ENCODE peak calls at places on chromosome 15, in four cellular contexts. E, P, B and O are unnamed samples.
A peak's percentile ranks its signal among the peaks of the same experiment; 100 is the strongest.

GRCh38 chr15:90087454-90088154 is 14.7 kb downstream of the IDH2 start:
- ATAC-seq in E (peak; percentile 19), P (peak; percentile 55), B (peak; percentile 80), O (peak; percentile 34)

GRCh38 chr15:38696120-38696727 is 131.6 kb upstream of the RASGRP1 start:
- ATAC-seq in E (peak; percentile 19), P (peak; percentile 91), B (no peak), O (no peak)

GRCh38 chr15:35279811-35280210 is 194.7 kb upstream of the NANOGP8 start:
- ATAC-seq in E (no peak), P (no peak), B (no peak), O (no peak)

GRCh38 chr15:97747342-97747741 is 213.2 kb upstream of the ARRDC4 start:
- ATAC-seq in E (no peak), P (no peak), B (no peak), O (no peak)

GRCh38 chr15:88635343-88635742 is 3.5 kb upstream of the ISG20 start:
- ATAC-seq in E (no peak), P (peak; percentile 34), B (no peak), O (no peak)

GRCh38 chr15:58038426-58039106 is 26.9 kb downstream of the ALDH1A2 start:
- ATAC-seq in E (no peak), P (no peak), B (no peak), O (no peak)

GRCh38 chr15:58611731-58612676 is 137.5 kb downstream of the ADAM10 start:
- ATAC-seq in E (no peak), P (no peak), B (no peak), O (no peak)

GRCh38 chr15:41848595-41848994 is 9.9 kb downstream of the PLA2G4B start:
- ATAC-seq in E (no peak), P (peak; percentile 24), B (no peak), O (no peak)

GRCh38 chr15:45184562-45185041 is 3.2 kb downstream of the SHF start:
- ATAC-seq in E (no peak), P (no peak), B (no peak), O (no peak)

GRCh38 chr15:91603681-91604080 is 249.8 kb upstream of the SLCO3A1 start:
- ATAC-seq in E (no peak), P (no peak), B (no peak), O (no peak)

GRCh38 chr15:63233667-63234419 is 43.6 kb upstream of the APH1B start:
- ATAC-seq in E (peak; percentile 69), P (no peak), B (no peak), O (peak; percentile 41)

GRCh38 chr15:73840771-73841170 is 32.6 kb upstream of the TBC1D21 start:
- ATAC-seq in E (no peak), P (no peak), B (no peak), O (no peak)

GRCh38 chr15:36992454-36992853 is 107.9 kb downstream of the MEIS2 start:
- ATAC-seq in E (no peak), P (no peak), B (no peak), O (no peak)

GRCh38 chr15:90062023-90062728 is 40.1 kb downstream of the IDH2 start:
- ATAC-seq in E (peak; percentile 3), P (peak; percentile 61), B (no peak), O (no peak)

GRCh38 chr15:58017869-58018268 is 47.6 kb downstream of the ALDH1A2 start:
- ATAC-seq in E (no peak), P (no peak), B (no peak), O (no peak)

GRCh38 chr15:64761156-64761555 is 14.2 kb downstream of the RBPMS2 start:
- ATAC-seq in E (no peak), P (no peak), B (no peak), O (no peak)

GRCh38 chr15:82950746-82951370 is 1.7 kb downstream of the HOMER2 start:
- ATAC-seq in E (no peak), P (no peak), B (no peak), O (no peak)

GRCh38 chr15:62124953-62125263 is 40.2 kb downstream of the C2CD4B start:
- ATAC-seq in E (no peak), P (no peak), B (no peak), O (no peak)

GRCh38 chr15:51250217-51251011 is 88.0 kb downstream of the CYP19A1 start:
- ATAC-seq in E (no peak), P (no peak), B (no peak), O (no peak)

GRCh38 chr15:25051399-25052154 is 96.8 kb downstream of the SNRPN start:
- ATAC-seq in E (no peak), P (no peak), B (no peak), O (no peak)
- H3K9me3 ChIP-seq in E (peaks cover 96% of the 10 kb centered on the region), P (peaks cover 91% of the 10 kb centered on the region), B (no peaks in the 10 kb centered on the region), O (peaks cover 45% of the 10 kb centered on the region)

DNA sequence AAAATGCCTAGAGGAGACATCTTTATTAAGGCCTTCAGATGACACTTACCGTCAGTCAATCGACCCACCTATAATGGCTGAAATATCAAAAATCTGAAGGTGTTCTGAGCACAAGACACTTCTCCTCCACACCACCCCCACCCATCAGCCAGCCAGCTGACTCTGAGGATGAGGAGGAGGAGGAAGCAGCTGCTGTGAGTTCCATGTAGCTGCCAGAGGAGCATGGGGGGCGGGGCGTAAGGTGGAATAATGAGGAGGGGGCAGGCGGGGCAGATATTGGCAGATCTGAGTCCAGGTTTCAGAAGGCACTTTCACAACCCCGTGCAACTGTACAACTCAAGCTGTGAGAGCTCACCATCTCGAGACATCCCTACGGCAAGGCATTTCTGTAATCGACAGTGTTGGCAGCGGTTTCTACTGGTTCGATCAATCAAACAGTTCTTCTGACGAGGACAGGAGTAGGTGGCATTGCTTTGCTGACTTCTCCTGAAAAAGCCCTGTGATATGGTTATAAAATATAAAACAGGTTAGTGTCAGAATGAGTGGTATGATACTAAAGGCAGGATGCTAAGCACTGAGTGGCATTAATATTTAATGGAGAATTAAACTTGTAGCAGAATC is 35.4 kb upstream of the ICE2 start:
- ATAC-seq in E (no peak), P (no peak), B (no peak), O (no peak)
- H3K9me3 ChIP-seq in E (no peaks in the 10 kb centered on the region), P (no peaks in the 10 kb centered on the region), B (no peaks in the 10 kb centered on the region), O (no peaks in the 10 kb centered on the region)

DNA sequence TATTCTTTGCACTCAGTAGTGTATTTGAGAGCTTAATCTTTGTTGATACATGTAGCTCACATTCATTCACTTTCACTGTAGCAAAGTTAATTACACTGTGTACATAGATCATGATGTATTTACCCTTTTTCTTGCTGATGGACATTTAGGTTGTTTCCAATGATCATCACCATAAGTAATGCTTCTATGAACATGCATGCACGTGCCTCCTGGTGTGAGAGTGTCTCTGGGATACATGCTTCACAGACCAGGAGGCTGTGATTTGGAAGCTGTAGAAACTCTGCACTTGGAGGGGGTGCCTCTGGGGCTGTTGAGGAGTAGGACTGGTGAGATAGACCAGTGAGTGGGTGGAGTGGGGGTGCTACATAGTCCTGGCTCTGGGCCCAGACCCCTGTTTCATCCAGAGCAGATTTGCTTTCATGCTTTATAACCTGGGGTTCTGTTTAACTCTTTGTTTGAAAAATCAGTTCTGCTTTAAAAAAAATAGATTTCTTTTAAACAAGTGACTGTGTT is 18.2 kb upstream of the SMAD3 start:
- ATAC-seq in E (no peak), P (no peak), B (no peak), O (no peak)
- H3K9me3 ChIP-seq in E (no peaks in the 10 kb centered on the region), P (no peaks in the 10 kb centered on the region), B (no peaks in the 10 kb centered on the region), O (no peaks in the 10 kb centered on the region)

DNA sequence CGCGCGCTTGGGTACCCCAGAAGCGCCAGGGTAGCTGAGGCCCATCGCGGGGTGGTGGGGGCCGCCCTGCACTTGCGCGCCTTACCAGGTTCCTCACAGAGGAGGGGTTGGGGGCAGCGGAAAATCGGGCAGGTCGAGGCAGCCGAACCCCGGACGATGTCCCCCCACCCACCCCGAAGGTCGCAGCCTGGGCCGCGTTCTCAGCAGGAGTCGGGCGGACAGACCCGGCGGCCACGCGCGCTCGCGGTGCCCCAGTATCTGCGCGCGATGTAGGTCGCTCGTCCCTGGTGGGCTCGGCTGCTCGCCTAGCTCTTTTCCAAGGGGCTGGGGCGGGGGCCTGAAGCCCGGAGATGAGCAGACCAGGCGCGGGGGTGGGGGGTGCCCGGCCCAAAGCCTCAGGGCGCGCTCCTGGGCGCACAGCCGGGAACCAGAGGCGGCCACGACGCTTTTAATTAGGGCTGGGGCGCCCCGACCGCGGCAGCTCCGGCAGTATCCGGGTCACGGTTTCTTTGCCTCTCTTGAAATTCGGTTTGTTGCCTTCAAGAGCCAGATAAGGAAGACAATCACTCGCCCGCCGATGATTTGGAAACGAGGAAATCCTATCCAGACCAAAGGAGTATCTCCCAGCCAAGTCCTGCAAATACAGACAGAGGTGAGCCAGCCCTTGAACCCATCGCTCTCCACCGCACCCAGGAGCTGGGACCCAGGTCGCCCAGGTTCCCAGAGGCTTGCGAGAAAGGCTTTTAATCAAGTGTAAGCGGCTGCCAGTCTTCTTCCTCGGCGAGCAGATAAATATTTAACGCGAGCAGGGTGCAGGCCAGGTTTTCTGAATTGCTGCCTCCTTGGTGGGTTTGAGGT is 4.6 kb downstream of the SKOR1 start:
- ATAC-seq in E (no peak), P (no peak), B (no peak), O (no peak)
- H3K9me3 ChIP-seq in E (no peaks in the 10 kb centered on the region), P (no peaks in the 10 kb centered on the region), B (no peaks in the 10 kb centered on the region), O (no peaks in the 10 kb centered on the region)

GRCh38 chr15:66950114-66950513 is 115.3 kb upstream of the SMAD3 start:
- ATAC-seq in E (no peak), P (no peak), B (no peak), O (no peak)
- H3K9me3 ChIP-seq in E (no peaks in the 10 kb centered on the region), P (no peaks in the 10 kb centered on the region), B (no peaks in the 10 kb centered on the region), O (no peaks in the 10 kb centered on the region)

DNA sequence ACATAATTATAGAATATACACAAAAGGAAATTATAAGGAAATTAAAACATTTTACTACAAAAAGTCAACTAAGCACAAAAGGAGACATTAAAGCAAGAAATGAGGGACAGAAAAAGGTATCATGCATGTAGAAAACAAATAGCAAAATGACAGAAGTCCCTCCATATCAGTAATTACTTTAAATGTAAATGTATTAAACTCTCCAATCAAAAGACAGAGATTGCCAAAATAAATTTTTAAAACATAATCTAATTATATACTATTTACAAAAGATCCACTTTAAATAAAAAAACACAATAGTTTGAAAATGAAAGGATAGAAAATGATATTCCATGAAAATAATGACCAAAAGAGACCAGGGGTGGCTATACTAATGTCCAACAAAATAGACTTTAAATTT is 123.7 kb downstream of the MEX3B start:
- ATAC-seq in E (no peak), P (no peak), B (no peak), O (no peak)
- H3K9me3 ChIP-seq in E (peaks cover 6% of the 10 kb centered on the region), P (peaks cover 5% of the 10 kb centered on the region), B (no peaks in the 10 kb centered on the region), O (no peaks in the 10 kb centered on the region)